ENCODE peak calls at places on chromosomes 11 and 22, in ten cellular contexts. H is MM.1S; O is omental fat pad; F is HFF-Myc; Q is colonic mucosa; L is CD4-positive, alpha-beta T cell; J is heart right ventricle; A is AG04450; Y is A549; N is endothelial cell. D is an unnamed sample.

GRCh38 chr11:67642490-67643120 is 3.0 kb upstream of the TBX10 start:
- DNase-seq in H (no peak), O (no peak), F (no peak), Q (peak; percentile 17), L (no peak), J (no peak), A (no peak), Y (no peak), N (no peak), D (no peak)

GRCh38 chr11:68037481-68038225 is 1.2 kb upstream of the TCIRG1 start:
- DNase-seq in H (no peak), O (no peak), F (no peak), Q (no peak), L (no peak), J (no peak), A (no peak), Y (no peak), N (no peak), D (no peak)

GRCh38 chr22:25644122-25644521 is 79.6 kb downstream of the GRK3 start:
- DNase-seq in H (no peak), O (no peak), F (no peak), Q (no peak), L (no peak), J (peak; percentile 34), A (no peak), Y (no peak), N (no peak), D (no peak)

GRCh38 chr11:35293034-35293433 is 126.3 kb downstream of the SLC1A2 start:
- DNase-seq in H (peak; percentile 32), O (no peak), F (no peak), Q (no peak), L (no peak), J (no peak), A (no peak), Y (no peak), N (no peak), D (no peak)

GRCh38 chr11:35567737-35568465 is 42.5 kb upstream of the PAMR1 start:
- DNase-seq in H (no peak), O (no peak), F (no peak), Q (no peak), L (no peak), J (no peak), A (no peak), Y (no peak), N (no peak), D (no peak)

GRCh38 chr22:29203883-29204282 is 1.8 kb upstream of the EMID1 start:
- DNase-seq in H (peak; percentile 9), O (no peak), F (no peak), Q (no peak), L (no peak), J (no peak), A (no peak), Y (no peak), N (no peak), D (no peak)

GRCh38 chr22:49488943-49489342 is 338.7 kb downstream of the BRD1 start:
- DNase-seq in H (no peak), O (no peak), F (no peak), Q (no peak), L (no peak), J (no peak), A (no peak), Y (no peak), N (no peak), D (no peak)

GRCh38 chr22:37043828-37044538 is 7.6 kb upstream of the KCTD17 start:
- DNase-seq in H (peak; percentile 73), O (peak; percentile 31), F (peak; percentile 11), Q (peak; percentile 90), L (peak; percentile 13), J (peak; percentile 63), A (no peak), Y (peak; percentile 86), N (peak; percentile 59), D (no peak)

GRCh38 chr22:37431366-37431765 is 4.1 kb upstream of the ELFN2 start:
- DNase-seq in H (no peak), O (no peak), F (no peak), Q (no peak), L (no peak), J (no peak), A (no peak), Y (no peak), N (no peak), D (no peak)

GRCh38 chr11:27806122-27806521 is 105.9 kb upstream of the BDNF start:
- DNase-seq in H (no peak), O (no peak), F (no peak), Q (no peak), L (no peak), J (no peak), A (no peak), Y (no peak), N (no peak), D (no peak)

GRCh38 chr11:120031612-120032600 is 106.0 kb downstream of the TRIM29 start:
- DNase-seq in H (no peak), O (no peak), F (no peak), Q (no peak), L (no peak), J (no peak), A (no peak), Y (no peak), N (no peak), D (no peak)

GRCh38 chr22:43854151-43854785 is 8.0 kb downstream of the SULT4A1 start:
- DNase-seq in H (no peak), O (no peak), F (no peak), Q (no peak), L (no peak), J (no peak), A (no peak), Y (no peak), N (no peak), D (no peak)

DNA sequence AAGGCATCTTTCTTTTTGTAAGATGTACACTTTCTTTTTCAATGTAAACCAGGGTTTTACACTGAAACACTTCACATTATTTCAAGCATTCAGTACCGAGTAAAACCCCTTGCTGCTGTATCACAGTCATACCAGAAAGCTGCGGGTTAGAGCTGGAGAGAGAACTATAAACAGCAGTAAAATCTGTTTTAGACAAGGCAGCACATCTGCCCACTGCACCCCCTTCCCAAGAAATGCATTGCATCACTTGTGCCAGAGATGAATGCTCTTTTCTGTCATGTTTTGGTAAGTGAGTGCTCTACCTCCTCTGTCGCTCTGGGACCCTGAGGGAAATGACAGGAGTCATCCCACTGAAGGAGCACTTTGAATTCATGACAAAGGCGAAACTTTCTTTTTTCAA is 107.3 kb downstream of the MAML2 start:
- DNase-seq in H (no peak), O (no peak), F (no peak), Q (no peak), L (no peak), J (no peak), A (no peak), Y (no peak), N (no peak), D (no peak)
- TF ChIP-seq CTCF in H (no peak), O (no peak), F (no peak), Q (no peak), L (no peak), J (no peak), A (peak; percentile 16), Y (no peak), N (no peak), D (no peak)

DNA sequence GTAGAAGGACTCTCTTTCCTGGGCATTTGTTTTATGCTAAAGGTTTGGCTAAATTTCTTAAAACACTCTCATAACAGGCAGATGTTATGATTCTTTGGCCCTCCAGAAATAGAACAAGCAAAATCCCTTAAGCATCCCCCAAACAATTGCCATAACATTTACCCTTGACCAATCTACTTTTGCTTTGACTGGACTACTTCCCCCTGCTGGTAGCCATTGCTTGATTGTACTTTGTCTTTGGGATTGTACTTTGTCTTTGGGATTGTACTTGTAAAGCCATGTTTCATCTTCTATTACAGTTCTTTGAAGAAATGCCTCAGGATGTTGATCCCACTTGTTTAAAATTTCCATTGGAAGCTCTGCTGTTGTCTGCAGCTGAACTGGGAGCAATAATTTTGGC is 53.3 kb upstream of the GLYAT start:
- DNase-seq in H (no peak), O (no peak), F (no peak), Q (no peak), L (no peak), J (no peak), A (no peak), Y (no peak), N (no peak), D (no peak)
- TF ChIP-seq CTCF in H (peak; percentile 38), O (no peak), F (peak; percentile 31), Q (no peak), L (no peak), J (no peak), A (no peak), Y (no peak), N (no peak), D (no peak)

GRCh38 chr11:57597971-57598830 is 716 bp downstream of the SERPING1 start:
- DNase-seq in H (no peak), O (peak; percentile 30), F (no peak), Q (peak; percentile 60), L (no peak), J (peak; percentile 88), A (no peak), Y (no peak), N (peak; percentile 85), D (peak; percentile 84)
- TF ChIP-seq CTCF in H (no peak), O (no peak), F (no peak), Q (no peak), L (no peak), J (no peak), A (no peak), Y (no peak), N (no peak), D (no peak)

GRCh38 chr11:86484795-86485166 is 110.1 kb downstream of the CCDC81 start:
- DNase-seq in H (no peak), O (no peak), F (no peak), Q (no peak), L (no peak), J (no peak), A (no peak), Y (no peak), N (no peak), D (no peak)

GRCh38 chr11:86481399-86481798 is 106.7 kb downstream of the CCDC81 start:
- DNase-seq in H (no peak), O (no peak), F (no peak), Q (no peak), L (no peak), J (no peak), A (no peak), Y (no peak), N (no peak), D (no peak)

GRCh38 chr11:86484164-86484794 is 109.6 kb downstream of the CCDC81 start:
- DNase-seq in H (no peak), O (no peak), F (peak; percentile 47), Q (no peak), L (no peak), J (no peak), A (peak; percentile 96), Y (peak; percentile 91), N (no peak), D (no peak)

GRCh38 chr11:86483591-86484163 is 109.0 kb downstream of the CCDC81 start:
- DNase-seq in H (no peak), O (no peak), F (no peak), Q (no peak), L (no peak), J (no peak), A (no peak), Y (no peak), N (no peak), D (no peak)

DNA sequence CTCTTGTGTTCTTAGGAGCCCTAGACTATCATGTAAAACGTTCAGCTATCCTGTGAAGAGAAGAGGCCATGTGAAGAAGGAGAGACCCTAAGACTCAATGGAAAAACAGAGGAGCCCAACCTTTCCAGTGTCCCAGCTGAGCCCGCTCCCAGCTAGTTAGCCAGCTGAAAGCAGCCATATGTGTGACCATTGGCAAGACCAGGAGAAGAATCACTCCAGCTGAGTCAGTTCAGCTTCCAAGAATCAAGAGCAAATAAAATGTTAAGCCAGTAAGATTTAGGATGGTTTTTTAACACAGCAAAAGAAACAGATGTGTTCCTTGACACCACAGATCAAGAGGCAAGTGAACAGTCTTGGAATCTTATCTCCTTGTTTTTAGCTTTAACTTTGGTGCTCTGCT is 108.0 kb downstream of the CCDC81 start:
- DNase-seq in H (no peak), O (no peak), F (no peak), Q (no peak), L (no peak), J (no peak), A (no peak), Y (no peak), N (no peak), D (no peak)
- TF ChIP-seq CTCF in H (no peak), O (no peak), F (no peak), Q (no peak), L (no peak), J (no peak), A (no peak), Y (no peak), N (no peak), D (no peak)

D was measured in type B pancreatic cell.